ENCODE peak calls at places on chromosomes 11 and 22, in six cellular contexts. I, C, S, T, N and X are unnamed samples.

GRCh38 chr22:18063311-18063710 is 14.5 kb upstream of the PEX26 start:
- DNase-seq in I (no peak), C (no peak), S (no peak), T (no peak), N (no peak), X (peak)

GRCh38 chr11:108666373-108666772 is 1.5 kb downstream of the DDX10 start:
- DNase-seq in I (no peak), C (no peak), S (no peak), T (no peak), N (no peak), X (no peak)

GRCh38 chr11:79244175-79244804 is 196.5 kb downstream of the TENM4 start:
- DNase-seq in I (no peak), C (no peak), S (no peak), T (peak), N (peak), X (no peak)

GRCh38 chr22:37932821-37933578 is 20.4 kb downstream of the C22orf23 start:
- DNase-seq in I (no peak), C (no peak), S (peak), T (no peak), N (no peak), X (no peak)

GRCh38 chr11:87722756-87723599 is 452.3 kb downstream of the RAB38 start:
- DNase-seq in I (no peak), C (peak), S (no peak), T (no peak), N (no peak), X (no peak)

GRCh38 chr11:7630002-7630401 is 43.3 kb downstream of the CYB5R2 start:
- DNase-seq in I (no peak), C (no peak), S (no peak), T (no peak), N (no peak), X (no peak)

GRCh38 chr11:65300621-65301290 is 13.9 kb upstream of the CDC42EP2 start:
- DNase-seq in I (no peak), C (no peak), S (peak), T (no peak), N (no peak), X (no peak)

GRCh38 chr11:64864473-64865285 is 13.7 kb downstream of the EHD1 start:
- DNase-seq in I (no peak), C (no peak), S (peak), T (peak), N (no peak), X (no peak)

GRCh38 chr11:3177931-3178330 is 12.8 kb upstream of the OSBPL5 start:
- DNase-seq in I (no peak), C (no peak), S (no peak), T (peak), N (no peak), X (no peak)

GRCh38 chr11:27205269-27205668 is 157.7 kb downstream of the CCDC34 start:
- DNase-seq in I (no peak), C (no peak), S (no peak), T (no peak), N (no peak), X (no peak)

GRCh38 chr11:36385121-36385530 is 89.0 kb downstream of the PRR5L start:
- DNase-seq in I (no peak), C (no peak), S (no peak), T (peak), N (peak), X (no peak)

GRCh38 chr11:119377112-119377901 is 4.2 kb downstream of the USP2 start:
- DNase-seq in I (no peak), C (no peak), S (no peak), T (no peak), N (no peak), X (no peak)

GRCh38 chr22:29668681-29669080 is 51.1 kb upstream of the CABP7 start:
- DNase-seq in I (no peak), C (no peak), S (no peak), T (no peak), N (no peak), X (no peak)

GRCh38 chr11:72235351-72236057 is 8.5 kb downstream of the PHOX2A start:
- DNase-seq in I (no peak), C (no peak), S (no peak), T (no peak), N (no peak), X (no peak)

GRCh38 chr11:64888761-64889511 is 10.5 kb upstream of the EHD1 start:
- DNase-seq in I (no peak), C (no peak), S (no peak), T (no peak), N (no peak), X (no peak)

DNA sequence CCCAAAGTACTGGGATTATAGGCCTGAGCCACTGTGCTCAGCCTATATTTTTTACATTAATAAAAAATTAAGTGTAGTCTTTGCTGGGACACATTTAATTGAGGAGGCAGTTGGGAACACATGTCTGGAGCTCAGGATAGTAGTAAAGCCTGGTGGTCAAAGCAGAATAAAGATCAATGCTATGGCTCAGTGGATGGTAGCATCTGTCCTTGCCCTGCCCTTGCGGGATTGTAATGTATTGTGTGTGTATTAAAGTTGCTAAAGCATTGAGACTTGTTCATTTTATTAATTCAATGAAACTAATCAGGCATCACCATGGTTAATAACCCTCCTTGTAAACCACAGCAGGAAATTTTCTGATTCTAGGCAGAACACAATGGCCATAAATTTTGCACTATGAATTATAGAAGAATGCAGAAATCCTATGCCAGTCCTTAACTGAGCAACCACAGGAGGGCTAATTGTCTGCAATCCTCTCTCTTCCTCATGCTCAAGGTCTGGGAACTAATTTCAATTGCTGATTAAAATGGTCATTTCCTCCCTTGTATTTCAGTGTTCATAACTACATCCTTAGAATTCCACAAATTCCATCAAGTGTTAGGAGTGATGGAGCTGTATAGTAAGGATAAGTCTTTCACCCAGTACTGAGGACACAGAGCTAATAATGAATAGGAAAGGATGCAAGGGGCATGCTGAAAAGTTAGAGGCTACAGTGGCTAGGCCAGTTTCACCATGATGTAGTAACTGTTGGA is 403.2 kb upstream of the DDI1 start:
- DNase-seq in I (no peak), C (no peak), S (no peak), T (peak), N (no peak), X (no peak)
- TF ChIP-seq CTCF in I (no peak), C (no peak), S (no peak), T (no peak), N (no peak), X (no peak)

GRCh38 chr11:104366321-104366734 is 202.4 kb upstream of the PDGFD start:
- DNase-seq in I (no peak), C (no peak), S (no peak), T (no peak), N (no peak), X (no peak)
- TF ChIP-seq CTCF in I (no peak), C (no peak), S (no peak), T (no peak), N (no peak), X (no peak)

GRCh38 chr11:70085815-70086769 is 8.0 kb downstream of the ANO1 start:
- DNase-seq in I (no peak), C (no peak), S (no peak), T (peak), N (no peak), X (no peak)

GRCh38 chr11:70084046-70084984 is 6.2 kb downstream of the ANO1 start:
- DNase-seq in I (no peak), C (no peak), S (no peak), T (no peak), N (no peak), X (no peak)

GRCh38 chr11:70080763-70081162 is 2.6 kb downstream of the ANO1 start:
- DNase-seq in I (peak), C (no peak), S (no peak), T (peak), N (no peak), X (no peak)

GRCh38 chr11:70079691-70080090 is 1.6 kb downstream of the ANO1 start:
- DNase-seq in I (no peak), C (no peak), S (no peak), T (no peak), N (no peak), X (no peak)

GRCh38 chr11:70082829-70083228 is 4.7 kb downstream of the ANO1 start:
- DNase-seq in I (no peak), C (no peak), S (no peak), T (no peak), N (no peak), X (no peak)
- TF ChIP-seq CTCF in I (peak), C (peak), S (no peak), T (peak), N (peak), X (peak)

DNA sequence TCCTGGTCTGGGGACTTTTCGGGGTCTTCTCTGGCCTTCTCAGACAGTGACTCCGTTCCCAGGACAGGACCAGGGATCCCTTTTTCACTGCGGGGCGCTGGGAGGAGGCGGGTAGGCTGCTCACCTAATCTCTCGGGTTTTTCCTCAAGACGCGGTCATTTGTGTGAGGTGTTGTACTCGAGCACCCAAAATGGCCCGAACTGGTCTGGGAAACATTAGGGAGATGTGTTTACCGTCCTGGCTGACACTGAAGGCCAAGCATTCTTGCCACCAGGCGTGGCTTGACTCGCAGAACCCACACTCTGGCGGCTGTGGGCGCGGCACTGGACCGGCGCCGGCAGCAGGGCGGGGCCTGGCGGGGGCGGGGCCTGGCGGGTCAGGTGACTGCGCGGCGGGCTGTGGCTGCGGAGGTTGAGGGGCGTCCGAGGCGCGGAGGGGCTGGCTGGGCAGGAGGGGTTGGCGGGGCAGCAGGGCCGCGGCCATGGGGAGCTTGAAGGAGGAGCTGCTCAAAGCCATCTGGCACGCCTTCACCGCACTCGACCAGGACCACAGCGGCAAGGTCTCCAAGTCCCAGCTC is at the start of gene SWAP70:
- DNase-seq in I (peak), C (peak), S (peak), T (peak), N (peak), X (peak)
- TF ChIP-seq CTCF in I (peak), C (no peak), S (peak), T (peak), N (peak), X (peak)

GRCh38 chr11:105860105-105860504 is 161.9 kb downstream of the MSANTD4 start:
- DNase-seq in I (no peak), C (no peak), S (no peak), T (no peak), N (no peak), X (no peak)

GRCh38 chr11:105856954-105857353 is 165.1 kb downstream of the MSANTD4 start:
- DNase-seq in I (no peak), C (no peak), S (no peak), T (no peak), N (no peak), X (no peak)

GRCh38 chr11:105862736-105863367 is 159.2 kb downstream of the MSANTD4 start:
- DNase-seq in I (peak), C (peak), S (no peak), T (peak), N (peak), X (no peak)

DNA sequence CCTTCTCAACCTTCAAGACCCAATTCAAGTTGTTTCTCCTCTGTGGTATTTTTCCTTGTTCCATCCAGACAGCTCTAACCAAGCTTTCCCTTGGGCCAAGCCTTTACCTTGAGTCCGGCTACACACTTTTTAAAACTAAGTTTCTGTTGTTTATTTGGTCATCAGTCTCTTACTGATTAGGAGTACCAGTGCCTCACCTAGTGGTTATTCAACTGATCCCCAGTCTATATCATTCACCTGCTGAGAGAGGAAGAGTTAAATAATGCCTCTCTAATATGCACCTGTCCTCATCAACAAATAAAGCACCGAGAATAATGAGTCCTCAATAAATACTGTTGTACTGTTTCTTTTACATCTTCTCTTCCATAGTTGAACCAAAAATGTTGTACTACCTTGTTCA is 160.8 kb downstream of the MSANTD4 start:
- DNase-seq in I (no peak), C (peak), S (no peak), T (no peak), N (no peak), X (no peak)
- TF ChIP-seq CTCF in I (no peak), C (peak), S (no peak), T (no peak), N (no peak), X (no peak)